ENCODE peak calls at places on chromosomes 13 and 19, in ten cellular contexts. D, L, N, S, Z, W, P, X, Q and O are unnamed samples.

GRCh38 chr19:45729774-45730388 is 815 bp downstream of the FBXO46 start:
- DNase-seq in D (peak), L (no peak), N (no peak), S (no peak), Z (no peak), W (no peak), P (no peak), X (peak), Q (no peak), O (peak)

GRCh38 chr13:50071399-50071798 is 56.2 kb downstream of the KCNRG start:
- DNase-seq in D (no peak), L (no peak), N (no peak), S (no peak), Z (no peak), W (no peak), P (no peak), X (no peak), Q (no peak), O (peak)

GRCh38 chr13:35855531-35856019 is 275.6 kb downstream of the DCLK1 start:
- DNase-seq in D (no peak), L (peak), N (peak), S (no peak), Z (no peak), W (no peak), P (peak), X (peak), Q (peak), O (no peak)

GRCh38 chr19:45160870-45161714 is at the start of gene NKPD1:
- DNase-seq in D (peak), L (no peak), N (no peak), S (peak), Z (no peak), W (no peak), P (no peak), X (no peak), Q (no peak), O (no peak)

GRCh38 chr19:7417671-7418324 is 69.1 kb downstream of the ARHGEF18 start:
- DNase-seq in D (no peak), L (no peak), N (no peak), S (no peak), Z (no peak), W (no peak), P (peak), X (no peak), Q (no peak), O (peak)

GRCh38 chr19:6528544-6529121 is 2.2 kb upstream of the TNFSF9 start:
- DNase-seq in D (peak), L (no peak), N (peak), S (peak), Z (no peak), W (no peak), P (no peak), X (peak), Q (no peak), O (no peak)

GRCh38 chr13:57075588-57075987 is 65.1 kb upstream of the PRR20A start:
- DNase-seq in D (no peak), L (no peak), N (no peak), S (no peak), Z (no peak), W (no peak), P (no peak), X (no peak), Q (no peak), O (no peak)

GRCh38 chr19:33562636-33563035 is 41.0 kb upstream of the PEPD start:
- DNase-seq in D (no peak), L (no peak), N (no peak), S (no peak), Z (no peak), W (no peak), P (no peak), X (no peak), Q (no peak), O (no peak)

GRCh38 chr19:42594617-42595489 is at the start of gene CEACAM8:
- DNase-seq in D (no peak), L (no peak), N (no peak), S (no peak), Z (no peak), W (no peak), P (no peak), X (no peak), Q (no peak), O (no peak)

GRCh38 chr13:42355118-42355840 is 83.3 kb downstream of the AKAP11 start:
- DNase-seq in D (no peak), L (no peak), N (no peak), S (no peak), Z (no peak), W (no peak), P (no peak), X (no peak), Q (no peak), O (no peak)

GRCh38 chr13:75357576-75358295 is 124.2 kb downstream of the TBC1D4 start:
- DNase-seq in D (no peak), L (peak), N (no peak), S (no peak), Z (no peak), W (no peak), P (peak), X (peak), Q (peak), O (peak)

GRCh38 chr13:51451134-51451466 is 1.7 kb downstream of the INTS6 start:
- DNase-seq in D (no peak), L (no peak), N (no peak), S (no peak), Z (no peak), W (no peak), P (no peak), X (no peak), Q (no peak), O (no peak)

GRCh38 chr19:14437578-14438140 is 4.6 kb downstream of the PKN1 start:
- DNase-seq in D (no peak), L (no peak), N (no peak), S (no peak), Z (no peak), W (no peak), P (no peak), X (no peak), Q (no peak), O (no peak)

GRCh38 chr13:43269037-43269476 is 245.7 kb downstream of the DNAJC15 start:
- DNase-seq in D (peak), L (peak), N (no peak), S (peak), Z (no peak), W (peak), P (peak), X (peak), Q (peak), O (peak)

GRCh38 chr13:38090913-38091312 is 221.3 kb upstream of the TRPC4 start:
- DNase-seq in D (no peak), L (no peak), N (no peak), S (no peak), Z (no peak), W (no peak), P (no peak), X (no peak), Q (no peak), O (no peak)

GRCh38 chr13:92143766-92144165 is 745.3 kb downstream of the GPC5 start:
- DNase-seq in D (no peak), L (no peak), N (no peak), S (no peak), Z (no peak), W (no peak), P (no peak), X (no peak), Q (no peak), O (no peak)

GRCh38 chr13:83987394-83987793 is 105.1 kb upstream of the SLITRK1 start:
- DNase-seq in D (no peak), L (no peak), N (no peak), S (no peak), Z (no peak), W (no peak), P (no peak), X (no peak), Q (no peak), O (no peak)

GRCh38 chr13:113649212-113649611 is 8.8 kb downstream of the ATP4B start:
- DNase-seq in D (peak), L (no peak), N (no peak), S (no peak), Z (no peak), W (no peak), P (no peak), X (no peak), Q (no peak), O (no peak)

GRCh38 chr19:13094771-13095392 is 7.8 kb downstream of the LYL1 start:
- DNase-seq in D (peak), L (peak), N (no peak), S (no peak), Z (no peak), W (no peak), P (no peak), X (no peak), Q (no peak), O (no peak)

GRCh38 chr19:55777528-55777927 is 8.6 kb downstream of the RFPL4AL1 start:
- DNase-seq in D (peak), L (no peak), N (no peak), S (no peak), Z (no peak), W (no peak), P (no peak), X (no peak), Q (no peak), O (no peak)

GRCh38 chr13:57843555-57843954 is 212.0 kb downstream of the PCDH17 start:
- DNase-seq in D (no peak), L (no peak), N (no peak), S (no peak), Z (no peak), W (no peak), P (no peak), X (no peak), Q (no peak), O (no peak)

GRCh38 chr13:102309110-102309509 is 92.7 kb downstream of the FGF14 start:
- DNase-seq in D (no peak), L (no peak), N (no peak), S (no peak), Z (no peak), W (no peak), P (no peak), X (no peak), Q (no peak), O (no peak)

GRCh38 chr13:40228486-40228885 is 438.0 kb downstream of the FOXO1 start:
- DNase-seq in D (no peak), L (no peak), N (no peak), S (no peak), Z (no peak), W (no peak), P (no peak), X (no peak), Q (no peak), O (no peak)

GRCh38 chr19:16447015-16447384 is 24.8 kb downstream of the EPS15L1 start:
- DNase-seq in D (peak), L (no peak), N (no peak), S (peak), Z (no peak), W (peak), P (peak), X (no peak), Q (no peak), O (peak)

GRCh38 chr13:44713793-44714469 is 137.8 kb upstream of the TSC22D1 start:
- DNase-seq in D (no peak), L (no peak), N (no peak), S (no peak), Z (no peak), W (peak), P (peak), X (peak), Q (peak), O (peak)

GRCh38 chr13:91312324-91312723 is 35.2 kb upstream of the MIR17HG start:
- DNase-seq in D (no peak), L (no peak), N (no peak), S (no peak), Z (no peak), W (no peak), P (no peak), X (no peak), Q (no peak), O (no peak)

GRCh38 chr19:14383898-14384669 is 2.8 kb downstream of the ADGRE5 start:
- DNase-seq in D (peak), L (no peak), N (no peak), S (peak), Z (no peak), W (no peak), P (peak), X (peak), Q (no peak), O (peak)

GRCh38 chr13:52348081-52348480 is 57.9 kb downstream of the THSD1 start:
- DNase-seq in D (no peak), L (peak), N (no peak), S (no peak), Z (no peak), W (peak), P (peak), X (peak), Q (no peak), O (peak)

GRCh38 chr13:41060723-41061074 is 610 bp upstream of the WBP4 start:
- DNase-seq in D (peak), L (peak), N (peak), S (peak), Z (peak), W (no peak), P (peak), X (peak), Q (peak), O (no peak)

GRCh38 chr13:110332750-110333149 is 25.7 kb downstream of the COL4A2 start:
- DNase-seq in D (no peak), L (no peak), N (no peak), S (no peak), Z (no peak), W (no peak), P (no peak), X (no peak), Q (no peak), O (peak)

GRCh38 chr19:45097776-45098520 is 5.0 kb downstream of the PPP1R37 start:
- DNase-seq in D (no peak), L (no peak), N (peak), S (peak), Z (no peak), W (peak), P (peak), X (peak), Q (no peak), O (peak)